ENCODE peak calls at places on chromosomes 3 and 15, in four cellular contexts. One of them, this sample, is unnamed.

GRCh38 chr3:72143322-72143721 is 358.4 kb upstream of the PROK2 start:
- DNase-seq in glutamatergic neuron: no peak
- DNase-seq in left lung: no peak
- DNase-seq in fibroblast of mammary gland: peak
- DNase-seq in this sample: no peak

GRCh38 chr3:115598216-115598615 is 25.1 kb upstream of the GAP43 start:
- DNase-seq in left lung: no peak
- DNase-seq in fibroblast of mammary gland: no peak
- DNase-seq in glutamatergic neuron: no peak
- DNase-seq in this sample: no peak

GRCh38 chr15:70322051-70322668 is 224.4 kb upstream of the TLE3 start:
- DNase-seq in glutamatergic neuron: no peak
- DNase-seq in left lung: no peak
- DNase-seq in fibroblast of mammary gland: no peak
- DNase-seq in this sample: no peak

GRCh38 chr3:66021731-66022131 is 17.0 kb downstream of the MAGI1 start:
- DNase-seq in glutamatergic neuron: no peak
- DNase-seq in fibroblast of mammary gland: peak
- DNase-seq in left lung: no peak
- DNase-seq in this sample: no peak

GRCh38 chr3:52215351-52215750 is 10.1 kb downstream of the TLR9 start:
- DNase-seq in glutamatergic neuron: no peak
- DNase-seq in fibroblast of mammary gland: no peak
- DNase-seq in left lung: no peak
- DNase-seq in this sample: no peak

GRCh38 chr3:114218006-114218405 is 19.4 kb downstream of the ZNF80 start:
- DNase-seq in fibroblast of mammary gland: no peak
- DNase-seq in left lung: no peak
- DNase-seq in glutamatergic neuron: no peak
- DNase-seq in this sample: no peak

GRCh38 chr15:45704329-45705249 is 69.8 kb downstream of the SQOR start:
- DNase-seq in glutamatergic neuron: peak
- DNase-seq in left lung: peak
- DNase-seq in fibroblast of mammary gland: peak
- DNase-seq in this sample: no peak

GRCh38 chr3:61967019-61967418 is 405.6 kb downstream of the PTPRG start:
- DNase-seq in left lung: no peak
- DNase-seq in fibroblast of mammary gland: no peak
- DNase-seq in glutamatergic neuron: no peak
- DNase-seq in this sample: no peak

GRCh38 chr3:7201784-7202183 is 340.9 kb downstream of the GRM7 start:
- DNase-seq in glutamatergic neuron: no peak
- DNase-seq in fibroblast of mammary gland: no peak
- DNase-seq in left lung: no peak
- DNase-seq in this sample: no peak

GRCh38 chr15:100705065-100705464 is 102.7 kb downstream of the ASB7 start:
- DNase-seq in glutamatergic neuron: no peak
- DNase-seq in fibroblast of mammary gland: no peak
- DNase-seq in left lung: no peak
- DNase-seq in this sample: no peak

GRCh38 chr3:136195258-136196063 is 674 bp downstream of the MSL2 start:
- DNase-seq in fibroblast of mammary gland: peak
- DNase-seq in left lung: peak
- DNase-seq in glutamatergic neuron: peak
- DNase-seq in this sample: peak

GRCh38 chr3:151037746-151038145 is 47.7 kb upstream of the MED12L start:
- DNase-seq in left lung: peak
- DNase-seq in glutamatergic neuron: no peak
- DNase-seq in fibroblast of mammary gland: peak
- DNase-seq in this sample: no peak

GRCh38 chr3:100045696-100046095 is 68.6 kb downstream of the FILIP1L start:
- DNase-seq in left lung: peak
- DNase-seq in fibroblast of mammary gland: peak
- DNase-seq in glutamatergic neuron: peak
- DNase-seq in this sample: no peak

GRCh38 chr3:143280984-143281383 is 161.4 kb downstream of the CHST2 start:
- DNase-seq in glutamatergic neuron: no peak
- DNase-seq in left lung: no peak
- DNase-seq in fibroblast of mammary gland: peak
- DNase-seq in this sample: no peak

GRCh38 chr15:44033894-44034293 is 161.2 kb downstream of the FRMD5 start:
- DNase-seq in left lung: no peak
- DNase-seq in fibroblast of mammary gland: peak
- DNase-seq in glutamatergic neuron: no peak
- DNase-seq in this sample: no peak

GRCh38 chr15:81160312-81161214 is 26.5 kb downstream of the CFAP161 start:
- DNase-seq in fibroblast of mammary gland: peak
- DNase-seq in glutamatergic neuron: no peak
- DNase-seq in left lung: no peak
- DNase-seq in this sample: peak

GRCh38 chr15:84908564-84908963 is 24.1 kb downstream of the SLC28A1 start:
- DNase-seq in glutamatergic neuron: no peak
- DNase-seq in fibroblast of mammary gland: no peak
- DNase-seq in left lung: no peak
- DNase-seq in this sample: no peak

GRCh38 chr3:13137808-13138565 is 64.8 kb upstream of the IQSEC1 start:
- DNase-seq in left lung: no peak
- DNase-seq in fibroblast of mammary gland: no peak
- DNase-seq in glutamatergic neuron: no peak
- DNase-seq in this sample: no peak

GRCh38 chr3:113629941-113630340 is 66.5 kb downstream of the USF3 start:
- DNase-seq in left lung: no peak
- DNase-seq in glutamatergic neuron: no peak
- DNase-seq in fibroblast of mammary gland: no peak
- DNase-seq in this sample: no peak

GRCh38 chr3:124776856-124777255 is 46.6 kb downstream of the UMPS start:
- DNase-seq in left lung: no peak
- DNase-seq in glutamatergic neuron: no peak
- DNase-seq in fibroblast of mammary gland: no peak
- DNase-seq in this sample: no peak

GRCh38 chr15:65209701-65210643 is 1.3 kb downstream of the CILP start:
- DNase-seq in left lung: no peak
- DNase-seq in fibroblast of mammary gland: peak
- DNase-seq in glutamatergic neuron: no peak
- DNase-seq in this sample: no peak

GRCh38 chr3:134211797-134212196 is 38.9 kb downstream of the RYK start:
- DNase-seq in glutamatergic neuron: peak
- DNase-seq in fibroblast of mammary gland: peak
- DNase-seq in left lung: no peak
- DNase-seq in this sample: no peak
- TF ChIP-seq CTCF in glutamatergic neuron: peak
- TF ChIP-seq CTCF in fibroblast of mammary gland: peak
- TF ChIP-seq CTCF in left lung: peak
- TF ChIP-seq CTCF in this sample: peak

DNA sequence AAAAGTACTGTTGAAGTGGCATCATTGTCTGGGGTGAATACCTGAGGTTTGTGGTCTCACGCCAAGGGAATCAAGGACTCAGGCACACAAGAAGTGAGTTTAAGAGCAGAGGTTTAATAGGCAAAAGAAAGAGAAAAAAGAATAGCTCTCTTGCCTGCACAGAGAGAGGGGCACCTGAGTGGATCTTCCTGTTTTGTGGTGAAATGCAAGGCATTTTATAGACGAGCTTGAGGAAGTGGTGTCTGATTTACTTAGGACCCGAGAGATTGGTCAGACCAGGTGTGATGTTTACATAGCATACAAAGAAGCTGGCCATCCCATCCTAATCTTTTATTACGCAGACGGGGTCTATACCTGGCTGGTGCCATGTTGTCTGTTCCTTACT is 13.2 kb downstream of the CCR5 start:
- DNase-seq in left lung: no peak
- DNase-seq in glutamatergic neuron: no peak
- DNase-seq in fibroblast of mammary gland: no peak
- DNase-seq in this sample: no peak
- TF ChIP-seq CTCF in left lung: no peak
- TF ChIP-seq CTCF in glutamatergic neuron: no peak
- TF ChIP-seq CTCF in fibroblast of mammary gland: no peak
- TF ChIP-seq CTCF in this sample: no peak

GRCh38 chr3:46955801-46956259 is 20.7 kb downstream of the CCDC12 start:
- DNase-seq in left lung: no peak
- DNase-seq in fibroblast of mammary gland: no peak
- DNase-seq in glutamatergic neuron: no peak
- DNase-seq in this sample: no peak

GRCh38 chr3:46955157-46955556 is 21.4 kb downstream of the CCDC12 start:
- DNase-seq in fibroblast of mammary gland: no peak
- DNase-seq in left lung: no peak
- DNase-seq in glutamatergic neuron: no peak
- DNase-seq in this sample: no peak

GRCh38 chr3:46954178-46954577 is 22.4 kb downstream of the CCDC12 start:
- DNase-seq in glutamatergic neuron: no peak
- DNase-seq in fibroblast of mammary gland: no peak
- DNase-seq in left lung: no peak
- DNase-seq in this sample: no peak

GRCh38 chr3:46952813-46953212 is 23.7 kb downstream of the CCDC12 start:
- DNase-seq in glutamatergic neuron: peak
- DNase-seq in fibroblast of mammary gland: no peak
- DNase-seq in left lung: no peak
- DNase-seq in this sample: no peak

GRCh38 chr3:46953265-46954010 is 23.1 kb downstream of the CCDC12 start:
- DNase-seq in glutamatergic neuron: no peak
- DNase-seq in left lung: no peak
- DNase-seq in fibroblast of mammary gland: no peak
- DNase-seq in this sample: no peak
- TF ChIP-seq CTCF in glutamatergic neuron: no peak
- TF ChIP-seq CTCF in left lung: no peak
- TF ChIP-seq CTCF in fibroblast of mammary gland: no peak
- TF ChIP-seq CTCF in this sample: no peak

DNA sequence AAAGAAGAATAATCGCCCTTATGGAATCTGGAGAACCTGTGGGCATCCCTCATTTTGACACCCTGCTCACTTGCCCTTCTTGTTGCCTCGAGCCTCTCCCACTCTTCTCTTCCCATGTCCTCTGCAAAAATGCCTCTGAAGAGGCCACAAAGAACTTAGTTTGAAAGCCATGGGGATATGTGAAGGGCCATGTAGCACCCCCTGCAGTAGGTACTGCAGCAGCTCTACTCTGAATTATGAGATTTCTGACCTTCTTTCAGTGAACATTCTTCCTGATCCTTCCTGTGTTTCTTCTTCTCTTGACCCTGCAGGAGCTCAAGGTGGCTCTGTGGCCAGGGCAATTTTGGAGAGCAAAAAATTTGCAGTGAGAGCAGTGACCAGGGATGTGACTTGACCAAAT is 30.4 kb upstream of the TRA2B start:
- DNase-seq in left lung: no peak
- DNase-seq in fibroblast of mammary gland: no peak
- DNase-seq in glutamatergic neuron: no peak
- DNase-seq in this sample: no peak
- TF ChIP-seq CTCF in left lung: no peak
- TF ChIP-seq CTCF in fibroblast of mammary gland: no peak
- TF ChIP-seq CTCF in glutamatergic neuron: no peak
- TF ChIP-seq CTCF in this sample: no peak

GRCh38 chr15:55742498-55742926 is 440 bp downstream of the PRTG start:
- DNase-seq in glutamatergic neuron: no peak
- DNase-seq in fibroblast of mammary gland: no peak
- DNase-seq in left lung: peak
- DNase-seq in this sample: no peak

GRCh38 chr15:55742927-55743614 is at the start of gene PRTG:
- DNase-seq in glutamatergic neuron: peak
- DNase-seq in left lung: peak
- DNase-seq in fibroblast of mammary gland: peak
- DNase-seq in this sample: peak

GRCh38 chr15:55740479-55740878 is 2.5 kb downstream of the PRTG start:
- DNase-seq in left lung: no peak
- DNase-seq in glutamatergic neuron: no peak
- DNase-seq in fibroblast of mammary gland: no peak
- DNase-seq in this sample: no peak

GRCh38 chr15:55740981-55741591 is 1.9 kb downstream of the PRTG start:
- DNase-seq in glutamatergic neuron: no peak
- DNase-seq in fibroblast of mammary gland: no peak
- DNase-seq in left lung: no peak
- DNase-seq in this sample: no peak

GRCh38 chr15:55741592-55742497 is 1.1 kb downstream of the PRTG start:
- DNase-seq in left lung: peak
- DNase-seq in fibroblast of mammary gland: no peak
- DNase-seq in glutamatergic neuron: peak
- DNase-seq in this sample: no peak
- TF ChIP-seq CTCF in left lung: no peak
- TF ChIP-seq CTCF in fibroblast of mammary gland: no peak
- TF ChIP-seq CTCF in glutamatergic neuron: no peak
- TF ChIP-seq CTCF in this sample: no peak

DNA sequence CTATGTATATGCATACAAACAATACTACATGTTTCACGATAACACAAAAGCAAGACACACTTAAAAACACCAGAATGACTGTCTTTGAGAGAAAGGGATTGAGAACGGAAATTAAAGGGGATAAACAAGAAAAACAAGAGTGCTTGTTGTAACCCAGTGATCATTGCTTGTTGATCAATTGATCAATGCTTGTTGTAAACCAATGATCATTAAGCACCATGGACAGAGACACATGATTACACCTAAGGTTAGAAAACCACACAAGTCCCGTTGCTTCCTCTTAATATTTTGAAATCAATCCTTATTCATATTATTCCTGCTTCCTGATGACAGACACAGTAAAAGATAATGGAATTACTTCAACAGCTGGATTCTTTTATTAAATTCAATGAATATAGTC is 1.1 kb upstream of the OR4F15 start:
- DNase-seq in fibroblast of mammary gland: no peak
- DNase-seq in glutamatergic neuron: no peak
- DNase-seq in left lung: no peak
- DNase-seq in this sample: no peak
- TF ChIP-seq CTCF in fibroblast of mammary gland: no peak
- TF ChIP-seq CTCF in glutamatergic neuron: no peak
- TF ChIP-seq CTCF in left lung: no peak
- TF ChIP-seq CTCF in this sample: no peak

GRCh38 chr3:170387952-170388351 is 30.4 kb downstream of the SKIL start:
- DNase-seq in left lung: no peak
- DNase-seq in fibroblast of mammary gland: peak
- DNase-seq in glutamatergic neuron: no peak
- DNase-seq in this sample: no peak
- TF ChIP-seq CTCF in left lung: no peak
- TF ChIP-seq CTCF in fibroblast of mammary gland: peak
- TF ChIP-seq CTCF in glutamatergic neuron: no peak
- TF ChIP-seq CTCF in this sample: peak